ENCODE peak calls at places on chromosomes 12 and 14, in seven cellular contexts. F, M, G, I, A, L and P are unnamed samples.

GRCh38 chr12:48128800-48129199 is 9.6 kb downstream of the PFKM start:
- DNase-seq in F (no peak), M (no peak), G (no peak), I (no peak), A (no peak), L (no peak), P (no peak)

GRCh38 chr12:8088574-8088973 is 6.5 kb downstream of the NECAP1 start:
- DNase-seq in F (peak; percentile 56), M (no peak), G (no peak), I (no peak), A (no peak), L (no peak), P (no peak)

GRCh38 chr12:37546206-37546605 is 770.4 kb upstream of the ALG10B start:
- DNase-seq in F (no peak), M (no peak), G (no peak), I (no peak), A (no peak), L (no peak), P (no peak)

GRCh38 chr12:46983959-46984833 is 95.2 kb upstream of the PCED1B start:
- DNase-seq in F (peak; percentile 34), M (no peak), G (no peak), I (no peak), A (peak; percentile 64), L (peak; percentile 60), P (no peak)

GRCh38 chr12:68491204-68491960 is 119.3 kb upstream of the RAP1B start:
- DNase-seq in F (no peak), M (no peak), G (no peak), I (no peak), A (no peak), L (no peak), P (no peak)

GRCh38 chr12:113853491-113853890 is 112.6 kb downstream of the RBM19 start:
- DNase-seq in F (no peak), M (no peak), G (no peak), I (no peak), A (no peak), L (no peak), P (no peak)

GRCh38 chr12:6378709-6379427 is 3.5 kb upstream of the SCNN1A start:
- DNase-seq in F (no peak), M (no peak), G (no peak), I (no peak), A (no peak), L (no peak), P (no peak)

GRCh38 chr12:6226002-6226700 is 26.0 kb downstream of the CD9 start:
- DNase-seq in F (no peak), M (peak; percentile 84), G (no peak), I (no peak), A (no peak), L (no peak), P (no peak)

GRCh38 chr12:19369691-19370148 is 69.6 kb upstream of the AEBP2 start:
- DNase-seq in F (no peak), M (no peak), G (peak; percentile 8), I (no peak), A (peak; percentile 68), L (peak; percentile 33), P (no peak)

GRCh38 chr14:64620910-64621309 is 71.1 kb downstream of the PPP1R36 start:
- DNase-seq in F (no peak), M (no peak), G (no peak), I (no peak), A (no peak), L (no peak), P (no peak)

GRCh38 chr12:123101467-123102004 is 49.4 kb downstream of the PITPNM2 start:
- DNase-seq in F (no peak), M (no peak), G (no peak), I (no peak), A (no peak), L (no peak), P (no peak)

GRCh38 chr12:68521321-68521839 is 89.3 kb upstream of the RAP1B start:
- DNase-seq in F (no peak), M (no peak), G (peak; percentile 53), I (no peak), A (peak; percentile 88), L (no peak), P (no peak)

GRCh38 chr12:132066345-132066685 is 77.8 kb downstream of the DDX51 start:
- DNase-seq in F (peak; percentile 41), M (no peak), G (no peak), I (no peak), A (no peak), L (no peak), P (no peak)

GRCh38 chr14:68790656-68791077 is 2.2 kb downstream of the ZFP36L1 start:
- DNase-seq in F (peak; percentile 52), M (no peak), G (no peak), I (no peak), A (no peak), L (no peak), P (peak; percentile 37)

GRCh38 chr14:101495827-101496778 is 65.2 kb upstream of the DIO3 start:
- DNase-seq in F (no peak), M (no peak), G (no peak), I (no peak), A (no peak), L (no peak), P (peak; percentile 16)

GRCh38 chr12:107329569-107330324 is 236.4 kb upstream of the CRY1 start:
- DNase-seq in F (no peak), M (no peak), G (no peak), I (no peak), A (no peak), L (no peak), P (no peak)

GRCh38 chr14:44029933-44030332 is 477.1 kb downstream of the FSCB start:
- DNase-seq in F (no peak), M (no peak), G (no peak), I (no peak), A (peak; percentile 7), L (no peak), P (no peak)

GRCh38 chr14:92486881-92487280 is 26.7 kb upstream of the RIN3 start:
- DNase-seq in F (no peak), M (no peak), G (no peak), I (no peak), A (no peak), L (no peak), P (no peak)

GRCh38 chr12:121536929-121537813 is 43.7 kb downstream of the KDM2B start:
- DNase-seq in F (peak; percentile 47), M (peak; percentile 94), G (peak; percentile 12), I (no peak), A (peak; percentile 48), L (no peak), P (peak; percentile 51)

GRCh38 chr12:4011597-4011996 is 138.4 kb upstream of the PARP11 start:
- DNase-seq in F (no peak), M (no peak), G (no peak), I (no peak), A (peak; percentile 58), L (no peak), P (no peak)

GRCh38 chr12:96445743-96446655 is 43.4 kb upstream of the CFAP54 start:
- DNase-seq in F (peak; percentile 89), M (no peak), G (no peak), I (no peak), A (peak; percentile 100), L (peak; percentile 74), P (no peak)

GRCh38 chr14:80930836-80931389 is 10.6 kb downstream of the CEP128 start:
- DNase-seq in F (peak; percentile 87), M (no peak), G (peak; percentile 16), I (no peak), A (peak; percentile 94), L (peak; percentile 37), P (no peak)

GRCh38 chr14:104979758-104980591 is 1.8 kb upstream of the AHNAK2 start:
- DNase-seq in F (no peak), M (peak; percentile 86), G (no peak), I (no peak), A (peak; percentile 74), L (no peak), P (no peak)

GRCh38 chr14:101175731-101176534 is 272.4 kb upstream of the RTL1 start:
- DNase-seq in F (no peak), M (no peak), G (no peak), I (no peak), A (no peak), L (no peak), P (no peak)

GRCh38 chr12:119593578-119594398 is at the start of gene TMEM233:
- DNase-seq in F (no peak), M (peak; percentile 94), G (no peak), I (no peak), A (no peak), L (no peak), P (no peak)

GRCh38 chr14:81252278-81252677 is 31.5 kb upstream of the GTF2A1 start:
- DNase-seq in F (no peak), M (no peak), G (no peak), I (no peak), A (no peak), L (no peak), P (no peak)